ENCODE peak calls at places on chromosomes 2 and 18, in five cellular contexts. O, Q, A, T and L are unnamed samples.

GRCh38 chr18:10557085-10557677 is 31.4 kb downstream of the NAPG start:
- DNase-seq in O (no peak), Q (no peak), A (no peak), T (no peak), L (no peak)

GRCh38 chr18:74914648-74915047 is 294.3 kb downstream of the PTGR3 start:
- DNase-seq in O (no peak), Q (no peak), A (no peak), T (no peak), L (no peak)

GRCh38 chr2:98118161-98118560 is 31.2 kb downstream of the VWA3B start:
- DNase-seq in O (no peak), Q (no peak), A (peak; percentile 74), T (no peak), L (peak; percentile 27)

GRCh38 chr2:132448771-132449170 is 32.2 kb downstream of the GPR39 start:
- DNase-seq in O (no peak), Q (no peak), A (peak; percentile 49), T (no peak), L (peak; percentile 33)

GRCh38 chr2:58156780-58157179 is 84.3 kb downstream of the FANCL start:
- DNase-seq in O (peak; percentile 83), Q (no peak), A (no peak), T (no peak), L (no peak)

GRCh38 chr18:62054929-62055498 is 131.8 kb downstream of the PIGN start:
- DNase-seq in O (no peak), Q (no peak), A (no peak), T (no peak), L (no peak)

GRCh38 chr2:7634370-7634769 is 717.2 kb downstream of the RNF144A start:
- DNase-seq in O (no peak), Q (no peak), A (no peak), T (no peak), L (no peak)

GRCh38 chr2:28172114-28172898 is 220.4 kb upstream of the FOSL2 start:
- DNase-seq in O (no peak), Q (no peak), A (peak; percentile 63), T (no peak), L (peak; percentile 98)

GRCh38 chr2:64880193-64880951 is 108.8 kb upstream of the SLC1A4 start:
- DNase-seq in O (no peak), Q (no peak), A (no peak), T (no peak), L (no peak)

GRCh38 chr2:53787255-53787910 is 539 bp downstream of the ERLEC1 start:
- DNase-seq in O (no peak), Q (no peak), A (peak; percentile 10), T (peak; percentile 13), L (peak; percentile 50)

GRCh38 chr18:79283341-79283879 is 112.3 kb upstream of the NFATC1 start:
- DNase-seq in O (no peak), Q (no peak), A (no peak), T (no peak), L (no peak)

GRCh38 chr18:13618760-13619438 is 107.5 kb downstream of the FAM210A start:
- DNase-seq in O (no peak), Q (no peak), A (no peak), T (no peak), L (no peak)

GRCh38 chr2:217275091-217275490 is 415.2 kb upstream of the TNP1 start:
- DNase-seq in O (no peak), Q (no peak), A (no peak), T (no peak), L (no peak)

GRCh38 chr2:68253211-68254068 is 1.1 kb upstream of the PPP3R1 start:
- DNase-seq in O (no peak), Q (no peak), A (no peak), T (no peak), L (peak; percentile 23)

GRCh38 chr2:144358979-144359541 is 160.9 kb downstream of the ZEB2 start:
- DNase-seq in O (no peak), Q (no peak), A (peak; percentile 70), T (no peak), L (peak; percentile 64)

GRCh38 chr2:220985561-220985960 is 586.5 kb downstream of the EPHA4 start:
- DNase-seq in O (no peak), Q (no peak), A (no peak), T (no peak), L (peak; percentile 57)

GRCh38 chr2:238848941-238849853 is 1.3 kb downstream of the TWIST2 start:
- DNase-seq in O (no peak), Q (no peak), A (peak; percentile 7), T (no peak), L (no peak)

GRCh38 chr2:129872438-129872837 is 107.0 kb upstream of the RAB6C start:
- DNase-seq in O (no peak), Q (no peak), A (no peak), T (no peak), L (peak; percentile 43)

GRCh38 chr2:217335341-217335966 is 475.6 kb upstream of the TNP1 start:
- DNase-seq in O (no peak), Q (no peak), A (no peak), T (no peak), L (peak; percentile 66)

GRCh38 chr2:239166201-239166834 is 234.5 kb downstream of the HDAC4 start:
- DNase-seq in O (no peak), Q (peak; percentile 32), A (no peak), T (no peak), L (no peak)

GRCh38 chr2:154699560-154699901 is 1.0 kb downstream of the KCNJ3 start:
- DNase-seq in O (no peak), Q (no peak), A (no peak), T (no peak), L (no peak)

GRCh38 chr2:45964226-45964841 is 312.9 kb downstream of the PRKCE start:
- DNase-seq in O (peak; percentile 80), Q (peak; percentile 78), A (peak; percentile 48), T (no peak), L (peak; percentile 98)

GRCh38 chr18:59685501-59685900 is 11.7 kb downstream of the CCBE1 start:
- DNase-seq in O (no peak), Q (no peak), A (no peak), T (no peak), L (no peak)

GRCh38 chr18:45241982-45242565 is 373.2 kb upstream of the SLC14A2 start:
- DNase-seq in O (no peak), Q (no peak), A (no peak), T (no peak), L (no peak)

DNA sequence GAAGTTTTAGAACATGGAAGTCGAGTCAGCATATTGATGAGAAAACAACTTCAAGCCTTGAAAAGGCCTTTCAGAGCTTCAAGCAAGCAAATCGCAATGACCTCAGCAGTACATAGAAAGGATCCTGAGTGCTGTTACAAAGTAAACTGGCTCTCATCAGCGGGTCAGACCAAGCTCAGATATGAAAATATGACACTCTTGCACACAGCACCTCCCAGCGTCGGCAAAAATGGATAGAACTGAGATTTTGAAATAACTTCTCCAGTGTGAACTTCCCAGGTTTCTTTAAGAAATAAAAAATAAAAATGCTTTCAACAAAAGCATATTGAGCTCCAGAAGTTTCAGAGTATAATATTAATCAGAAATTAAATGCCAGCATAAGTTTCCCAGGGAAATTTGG is 296.9 kb downstream of the FBXO15 start:
- DNase-seq in O (no peak), Q (no peak), A (no peak), T (no peak), L (no peak)
- H3K4me3 ChIP-seq in O (no peak overlapping the region), Q (no peak overlapping the region), A (no peak overlapping the region), T (no peak overlapping the region), L (no peak overlapping the region)

GRCh38 chr2:84429328-84429727 is 29.8 kb downstream of the SUCLG1 start:
- DNase-seq in O (no peak), Q (no peak), A (no peak), T (no peak), L (no peak)

GRCh38 chr2:84421197-84421596 is 37.9 kb downstream of the SUCLG1 start:
- DNase-seq in O (no peak), Q (no peak), A (no peak), T (no peak), L (no peak)

GRCh38 chr2:84421791-84422190 is 37.3 kb downstream of the SUCLG1 start:
- DNase-seq in O (no peak), Q (no peak), A (no peak), T (no peak), L (no peak)

GRCh38 chr2:84427235-84428138 is 31.6 kb downstream of the SUCLG1 start:
- DNase-seq in O (peak; percentile 19), Q (no peak), A (no peak), T (no peak), L (peak; percentile 20)

DNA sequence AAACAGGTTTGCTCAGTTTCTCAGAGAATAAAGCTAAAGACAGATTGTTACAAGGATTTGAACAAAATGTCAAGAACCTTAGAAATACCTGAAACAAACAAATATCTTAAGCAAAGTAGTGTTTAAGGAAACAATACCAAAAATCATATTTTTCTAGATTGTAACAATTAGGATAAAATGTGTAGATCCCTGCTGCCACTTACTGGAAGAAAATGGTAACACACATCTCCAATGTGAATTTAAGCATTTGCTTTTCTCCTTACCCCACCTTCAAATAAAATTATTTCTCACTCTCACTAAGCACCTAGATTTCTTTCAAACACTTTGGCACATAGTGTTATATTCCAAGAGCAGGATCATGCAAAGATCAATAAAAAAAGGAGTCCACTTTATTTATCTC is 34.9 kb downstream of the SUCLG1 start:
- DNase-seq in O (no peak), Q (no peak), A (no peak), T (no peak), L (peak; percentile 19)
- TF ChIP-seq CTCF in O (peak; percentile 55), Q (peak; percentile 44), A (peak; percentile 36), T (peak; percentile 41), L (peak; percentile 29)

DNA sequence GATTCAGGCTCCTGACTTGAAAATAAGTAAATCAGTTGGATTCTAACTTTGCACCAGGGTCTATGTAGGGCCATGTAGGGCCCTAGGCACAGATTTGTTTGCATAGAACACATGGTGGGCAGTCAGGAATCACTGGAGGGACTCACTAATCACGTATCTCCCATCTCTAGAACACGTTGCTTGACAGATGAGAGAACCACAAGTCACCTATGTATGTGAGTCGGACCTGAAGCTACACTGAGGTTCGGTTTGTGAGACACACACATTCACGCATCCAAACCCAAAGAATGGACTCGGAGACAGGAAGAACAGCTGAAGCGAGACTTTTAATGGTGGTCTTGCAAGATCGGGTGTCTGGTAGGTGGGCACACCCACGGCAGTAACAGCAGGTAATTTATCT is 157.0 kb downstream of the ZNF516 start:
- DNase-seq in O (no peak), Q (no peak), A (no peak), T (no peak), L (no peak)
- H3K27me3 ChIP-seq in O (no peaks in the 10 kb centered on the region), Q (no peaks in the 10 kb centered on the region), A (no peaks in the 10 kb centered on the region), T (no peaks in the 10 kb centered on the region), L (no peaks in the 10 kb centered on the region)

GRCh38 chr18:36950282-36950681 is 121.4 kb downstream of the KIAA1328 start:
- DNase-seq in O (no peak), Q (no peak), A (no peak), T (no peak), L (no peak)
- H3K4me3 ChIP-seq in O (no peak overlapping the region), Q (no peak overlapping the region), A (no peak overlapping the region), T (no peak overlapping the region), L (no peak overlapping the region)

GRCh38 chr18:49340446-49340845 is 120.0 kb downstream of the DYM start:
- DNase-seq in O (no peak), Q (no peak), A (peak; percentile 18), T (no peak), L (peak; percentile 25)

GRCh38 chr18:49332679-49333078 is 127.8 kb downstream of the DYM start:
- DNase-seq in O (no peak), Q (no peak), A (no peak), T (no peak), L (no peak)

GRCh38 chr18:49339146-49339545 is 121.3 kb downstream of the DYM start:
- DNase-seq in O (no peak), Q (no peak), A (no peak), T (no peak), L (no peak)

GRCh38 chr18:49335677-49336076 is 124.8 kb downstream of the DYM start:
- DNase-seq in O (no peak), Q (no peak), A (no peak), T (no peak), L (no peak)
- TF ChIP-seq CTCF in O (no peak), Q (no peak), A (peak; percentile 14), T (no peak), L (no peak)